ENCODE peak calls at places on chromosomes 12 and 14, in ten cellular contexts. L is BJ; C is GM12864; Q is CD8-positive, alpha-beta memory T cell; Z is fibroblast of the conjunctiva; X is mammary epithelial cell; F is uterus; W is CD4-positive, alpha-beta T cell; H is activated CD4-positive, alpha-beta T cell treated with anti-CD3 and anti-CD28 coated beads, Interleukin-2, amount 50 U/mL, for 4 hours; Y is T follicular helper cell. B is an unnamed sample.

GRCh38 chr12:46677749-46678148 is 148.0 kb downstream of the SLC38A4 start:
- DNase-seq in F (no peak), L (no peak), Y (no peak), H (no peak), W (no peak), Z (peak), X (peak), Q (no peak), C (no peak), B (no peak)

GRCh38 chr12:114903394-114903748 is 219.4 kb upstream of the TBX3 start:
- DNase-seq in X (no peak), Z (no peak), Y (no peak), H (no peak), L (no peak), C (no peak), W (no peak), F (no peak), Q (no peak), B (peak)

GRCh38 chr12:70919597-70920035 is 922 bp downstream of the PTPRR start:
- DNase-seq in X (no peak), Z (no peak), W (no peak), L (no peak), Q (no peak), C (no peak), F (no peak), H (no peak), Y (no peak), B (no peak)

GRCh38 chr14:36055681-36056225 is 120.8 kb downstream of the PTCSC3 start:
- DNase-seq in Y (no peak), W (no peak), L (no peak), Z (no peak), X (no peak), C (no peak), F (no peak), H (no peak), Q (no peak), B (no peak)

GRCh38 chr12:11707535-11707934 is 58.1 kb downstream of the ETV6 start:
- DNase-seq in C (no peak), H (no peak), Y (no peak), W (no peak), X (no peak), F (no peak), Q (no peak), Z (no peak), L (no peak), B (no peak)

GRCh38 chr12:124632510-124632909 is 65.1 kb upstream of the NCOR2 start:
- DNase-seq in F (peak), Z (no peak), Q (no peak), Y (no peak), L (no peak), H (no peak), W (no peak), X (no peak), C (no peak), B (no peak)

GRCh38 chr12:26623136-26623535 is 209.9 kb downstream of the ITPR2 start:
- DNase-seq in Y (no peak), C (no peak), F (no peak), L (no peak), X (no peak), W (no peak), Q (no peak), Z (no peak), H (no peak), B (no peak)

GRCh38 chr12:49651855-49652254 is 28.5 kb downstream of the PRPF40B start:
- DNase-seq in Q (no peak), F (no peak), C (no peak), H (no peak), Y (no peak), W (no peak), X (no peak), Z (no peak), L (no peak), B (no peak)

GRCh38 chr12:130026608-130027176 is 122.9 kb upstream of the TMEM132D start:
- DNase-seq in Z (no peak), H (no peak), F (no peak), L (no peak), Q (no peak), Y (no peak), C (no peak), X (no peak), W (no peak), B (no peak)

GRCh38 chr12:9880532-9880931 is 757 bp upstream of the KLRF2 start:
- DNase-seq in C (no peak), H (no peak), Y (no peak), Z (no peak), X (no peak), W (no peak), Q (no peak), L (no peak), F (no peak), B (no peak)

GRCh38 chr14:105149146-105149781 is 19.3 kb downstream of the JAG2 start:
- DNase-seq in C (no peak), L (no peak), W (no peak), Q (no peak), F (no peak), X (no peak), H (no peak), Y (no peak), Z (no peak), B (no peak)

GRCh38 chr12:94174576-94174975 is 26.2 kb downstream of the PLXNC1 start:
- DNase-seq in Z (no peak), Y (no peak), C (no peak), H (no peak), F (no peak), W (no peak), L (no peak), Q (peak), X (no peak), B (no peak)

GRCh38 chr14:103512701-103513611 is 9.7 kb downstream of the CKB start:
- DNase-seq in F (peak), X (peak), Q (no peak), H (no peak), W (no peak), L (no peak), C (no peak), Z (no peak), Y (no peak), B (peak)

GRCh38 chr12:26425587-26426260 is 230.4 kb downstream of the SSPN start:
- DNase-seq in F (no peak), X (no peak), Y (no peak), Q (no peak), L (no peak), Z (no peak), W (no peak), C (no peak), H (no peak), B (no peak)

GRCh38 chr12:109542014-109542413 is 31.3 kb downstream of the MMAB start:
- DNase-seq in H (no peak), Z (no peak), Y (no peak), W (no peak), Q (no peak), X (peak), F (no peak), L (no peak), C (no peak), B (no peak)

GRCh38 chr12:74663958-74664357 is 126.3 kb downstream of the ATXN7L3B start:
- DNase-seq in L (no peak), Y (no peak), C (no peak), W (no peak), H (no peak), Z (no peak), X (no peak), F (no peak), Q (no peak), B (no peak)

GRCh38 chr12:64042901-64043300 is 179.2 kb downstream of the KICS2 start:
- DNase-seq in L (peak), W (no peak), X (no peak), C (no peak), Z (peak), H (no peak), Y (no peak), Q (no peak), F (no peak), B (peak)

GRCh38 chr12:26746315-26746714 is 86.7 kb downstream of the ITPR2 start:
- DNase-seq in Z (no peak), X (peak), W (no peak), L (no peak), F (no peak), C (no peak), Q (no peak), Y (no peak), H (no peak), B (peak)

GRCh38 chr14:57574617-57575288 is 81.1 kb upstream of the CCDC198 start:
- DNase-seq in H (no peak), C (no peak), Q (no peak), F (no peak), Z (no peak), W (no peak), Y (no peak), L (no peak), X (no peak), B (no peak)

GRCh38 chr12:91511795-91512420 is 329.3 kb upstream of the DCN start:
- DNase-seq in Q (no peak), Z (no peak), Y (no peak), L (no peak), C (no peak), F (no peak), H (no peak), W (no peak), X (no peak), B (no peak)

GRCh38 chr14:74476107-74476506 is 17.0 kb downstream of the NPC2 start:
- DNase-seq in C (no peak), Z (no peak), Q (no peak), H (no peak), Y (no peak), L (no peak), F (no peak), W (no peak), X (no peak), B (no peak)

GRCh38 chr12:19588944-19589343 is 149.7 kb downstream of the AEBP2 start:
- DNase-seq in W (no peak), Y (no peak), F (no peak), L (no peak), H (no peak), Q (no peak), C (no peak), Z (no peak), X (no peak), B (no peak)

GRCh38 chr12:94805749-94806148 is 155.4 kb upstream of the TMCC3 start:
- DNase-seq in W (no peak), C (no peak), Y (no peak), Z (peak), Q (no peak), F (no peak), H (no peak), L (peak), X (peak), B (peak)

GRCh38 chr14:75158843-75159614 is 17.4 kb downstream of the TMED10 start:
- DNase-seq in X (no peak), C (peak), F (no peak), W (no peak), Q (no peak), Z (no peak), H (no peak), L (no peak), Y (no peak), B (no peak)

GRCh38 chr12:112967306-112967705 is 11.0 kb upstream of the OAS2 start:
- DNase-seq in C (no peak), X (no peak), Y (no peak), L (no peak), W (no peak), Z (no peak), H (no peak), Q (no peak), F (no peak), B (no peak)

GRCh38 chr12:68319988-68320623 is 12.1 kb downstream of the MDM1 start:
- DNase-seq in Z (no peak), F (peak), H (no peak), X (no peak), L (peak), Y (no peak), Q (no peak), C (no peak), W (no peak), B (peak)

GRCh38 chr12:94208433-94208921 is 60.1 kb downstream of the PLXNC1 start:
- DNase-seq in Z (no peak), C (no peak), H (peak), L (no peak), Q (peak), Y (no peak), X (no peak), F (no peak), W (no peak), B (no peak)

GRCh38 chr12:95446511-95446910 is 27.4 kb upstream of the METAP2 start:
- DNase-seq in Y (no peak), W (no peak), X (no peak), F (peak), Z (no peak), C (no peak), Q (no peak), H (no peak), L (no peak), B (no peak)

GRCh38 chr14:22928237-22929103 is 706 bp downstream of the PRMT5 start:
- DNase-seq in X (no peak), Y (no peak), H (no peak), F (no peak), W (no peak), Q (no peak), C (no peak), L (no peak), Z (no peak), B (no peak)

GRCh38 chr14:103185051-103186027 is 62.1 kb downstream of the TNFAIP2 start:
- DNase-seq in L (no peak), H (no peak), X (peak), Q (peak), C (peak), Y (no peak), F (no peak), Z (no peak), W (no peak), B (no peak)

GRCh38 chr12:108850854-108851573 is 6.4 kb downstream of the SSH1 start:
- DNase-seq in Z (no peak), Y (no peak), F (peak), L (no peak), W (no peak), Q (no peak), H (no peak), C (no peak), X (no peak), B (peak)

GRCh38 chr12:121034906-121035305 is 4.1 kb downstream of the OASL start:
- DNase-seq in H (no peak), Q (no peak), F (no peak), Z (no peak), X (no peak), W (no peak), C (no peak), L (no peak), Y (no peak), B (no peak)

GRCh38 chr14:90815817-90816662 is at the start of gene TTC7B:
- DNase-seq in L (no peak), W (peak), H (no peak), X (peak), F (peak), Z (no peak), Y (peak), C (no peak), Q (peak), B (no peak)

B was measured in AG09309.